ENCODE peak calls at places on chromosomes 12 and 14, in eight cellular contexts. Z, U, D, L, X, S, K and I are unnamed samples. For H3K36me3, the result is how much of the 10 kb centered on the place peaks cover.

GRCh38 chr12:93804392-93805179 is 127.4 kb downstream of the CRADD start:
- DNase-seq in Z (no peak), U (no peak), D (no peak), L (no peak), X (no peak), S (no peak), K (no peak), I (no peak)

GRCh38 chr12:107492393-107493134 is 193.0 kb upstream of the PWP1 start:
- DNase-seq in Z (no peak), U (no peak), D (no peak), L (no peak), X (peak), S (no peak), K (peak), I (no peak)

GRCh38 chr14:35247777-35248475 is 44.3 kb upstream of the PSMA6 start:
- DNase-seq in Z (no peak), U (no peak), D (peak), L (no peak), X (no peak), S (no peak), K (no peak), I (no peak)

GRCh38 chr12:18383203-18383602 is 121.9 kb downstream of the PIK3C2G start:
- DNase-seq in Z (no peak), U (no peak), D (peak), L (no peak), X (no peak), S (no peak), K (no peak), I (no peak)

GRCh38 chr12:55934343-55934742 is 3.4 kb downstream of the DGKA start:
- DNase-seq in Z (no peak), U (no peak), D (no peak), L (no peak), X (no peak), S (no peak), K (no peak), I (no peak)

GRCh38 chr12:7433276-7433822 is 10.6 kb downstream of the CD163L1 start:
- DNase-seq in Z (no peak), U (no peak), D (peak), L (no peak), X (no peak), S (no peak), K (no peak), I (no peak)

GRCh38 chr12:70365648-70366518 is at the start of gene KCNMB4:
- DNase-seq in Z (peak), U (peak), D (peak), L (no peak), X (peak), S (peak), K (peak), I (no peak)

GRCh38 chr14:63375772-63376171 is 57.0 kb upstream of the GPHB5 start:
- DNase-seq in Z (no peak), U (no peak), D (peak), L (no peak), X (no peak), S (no peak), K (no peak), I (no peak)

GRCh38 chr14:51431033-51431709 is 191.1 kb downstream of the TMX1 start:
- DNase-seq in Z (no peak), U (peak), D (no peak), L (no peak), X (no peak), S (no peak), K (no peak), I (no peak)

GRCh38 chr12:119817944-119818343 is 59.2 kb downstream of the CIT start:
- DNase-seq in Z (no peak), U (no peak), D (no peak), L (no peak), X (no peak), S (no peak), K (no peak), I (no peak)

GRCh38 chr12:85834378-85834777 is 1.8 kb downstream of the RASSF9 start:
- DNase-seq in Z (no peak), U (no peak), D (no peak), L (no peak), X (no peak), S (no peak), K (no peak), I (no peak)

GRCh38 chr12:67193705-67194104 is 75.5 kb upstream of the CAND1 start:
- DNase-seq in Z (no peak), U (no peak), D (peak), L (no peak), X (no peak), S (no peak), K (no peak), I (no peak)

GRCh38 chr14:69499436-69499835 is 14.9 kb downstream of the PLEKHD1 start:
- DNase-seq in Z (no peak), U (no peak), D (no peak), L (no peak), X (no peak), S (no peak), K (no peak), I (no peak)

GRCh38 chr14:104928391-104929133 is 3.9 kb downstream of the PLD4 start:
- DNase-seq in Z (no peak), U (no peak), D (no peak), L (peak), X (no peak), S (no peak), K (no peak), I (no peak)

GRCh38 chr14:83909507-83909906 is 1620.4 kb upstream of the FLRT2 start:
- DNase-seq in Z (no peak), U (no peak), D (peak), L (no peak), X (no peak), S (no peak), K (no peak), I (no peak)

GRCh38 chr14:77885363-77885762 is 85.5 kb downstream of the ADCK1 start:
- DNase-seq in Z (no peak), U (no peak), D (no peak), L (no peak), X (no peak), S (no peak), K (no peak), I (no peak)

GRCh38 chr12:11650697-11651281 is 1.3 kb downstream of the ETV6 start:
- DNase-seq in Z (no peak), U (no peak), D (peak), L (no peak), X (peak), S (no peak), K (no peak), I (no peak)

GRCh38 chr14:41285193-41285748 is 321.4 kb upstream of the LRFN5 start:
- DNase-seq in Z (no peak), U (peak), D (peak), L (no peak), X (no peak), S (no peak), K (no peak), I (no peak)

GRCh38 chr14:104246401-104247335 is 108.3 kb downstream of the KIF26A start:
- DNase-seq in Z (no peak), U (peak), D (no peak), L (no peak), X (no peak), S (no peak), K (no peak), I (no peak)

GRCh38 chr12:75961878-75962277 is 69.7 kb downstream of the PHLDA1 start:
- DNase-seq in Z (no peak), U (no peak), D (no peak), L (no peak), X (no peak), S (no peak), K (no peak), I (no peak)

GRCh38 chr12:19382111-19382526 is 57.2 kb upstream of the AEBP2 start:
- DNase-seq in Z (no peak), U (no peak), D (peak), L (no peak), X (no peak), S (peak), K (no peak), I (no peak)

GRCh38 chr14:36767603-36768281 is 106.1 kb downstream of the PAX9 start:
- DNase-seq in Z (no peak), U (no peak), D (no peak), L (no peak), X (no peak), S (no peak), K (no peak), I (peak)

GRCh38 chr12:108063192-108063591 is 65.9 kb upstream of the WSCD2 start:
- DNase-seq in Z (no peak), U (no peak), D (no peak), L (no peak), X (no peak), S (no peak), K (no peak), I (no peak)

GRCh38 chr12:53478865-53479264 is 20.4 kb downstream of the MAP3K12 start:
- DNase-seq in Z (no peak), U (no peak), D (no peak), L (no peak), X (no peak), S (no peak), K (no peak), I (no peak)

GRCh38 chr12:53474077-53474476 is 22.2 kb downstream of the PCBP2 start:
- DNase-seq in Z (no peak), U (no peak), D (no peak), L (no peak), X (no peak), S (no peak), K (no peak), I (no peak)

GRCh38 chr12:53474819-53475218 is 22.9 kb downstream of the PCBP2 start:
- DNase-seq in Z (no peak), U (no peak), D (no peak), L (no peak), X (no peak), S (no peak), K (no peak), I (no peak)

GRCh38 chr12:53479314-53479713 is 19.9 kb downstream of the MAP3K12 start:
- DNase-seq in Z (no peak), U (no peak), D (no peak), L (no peak), X (no peak), S (no peak), K (no peak), I (no peak)

DNA sequence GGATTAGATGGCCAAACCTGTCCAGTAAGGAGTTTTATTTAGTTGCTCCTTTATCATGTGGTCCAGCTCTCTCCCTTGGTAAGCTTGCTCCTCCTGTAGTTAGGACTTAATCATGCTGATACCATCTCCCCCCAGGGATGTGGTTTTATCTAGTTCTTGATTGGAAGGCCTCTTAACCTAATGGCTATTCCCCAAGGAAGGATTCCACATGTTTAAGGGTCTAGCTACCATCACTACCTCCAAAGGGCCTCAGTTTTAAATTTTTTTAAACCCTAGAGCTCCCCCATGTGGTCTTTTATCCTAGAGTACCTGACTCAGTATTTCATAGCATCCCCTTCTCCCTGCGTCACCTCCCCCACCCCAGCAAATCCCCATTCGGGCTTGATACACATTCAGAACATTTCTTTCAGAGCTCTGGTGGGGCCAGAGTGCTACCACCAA is 22.5 kb downstream of the MAP3K12 start:
- DNase-seq in Z (no peak), U (no peak), D (no peak), L (no peak), X (no peak), S (no peak), K (no peak), I (no peak)
- TF ChIP-seq CTCF in Z (no peak), U (no peak), D (peak), L (no peak), X (no peak), S (peak), K (no peak), I (no peak)

GRCh38 chr12:14780851-14781250 is 22.4 kb downstream of the WBP11 start:
- DNase-seq in Z (no peak), U (no peak), D (no peak), L (no peak), X (no peak), S (no peak), K (no peak), I (no peak)

GRCh38 chr12:14784471-14784870 is 18.8 kb downstream of the WBP11 start:
- DNase-seq in Z (no peak), U (no peak), D (no peak), L (no peak), X (no peak), S (no peak), K (no peak), I (no peak)

GRCh38 chr12:14782756-14783155 is 20.5 kb downstream of the WBP11 start:
- DNase-seq in Z (no peak), U (no peak), D (no peak), L (no peak), X (no peak), S (no peak), K (no peak), I (no peak)

GRCh38 chr12:14781563-14781962 is 21.7 kb downstream of the WBP11 start:
- DNase-seq in Z (no peak), U (no peak), D (no peak), L (no peak), X (no peak), S (no peak), K (no peak), I (no peak)

DNA sequence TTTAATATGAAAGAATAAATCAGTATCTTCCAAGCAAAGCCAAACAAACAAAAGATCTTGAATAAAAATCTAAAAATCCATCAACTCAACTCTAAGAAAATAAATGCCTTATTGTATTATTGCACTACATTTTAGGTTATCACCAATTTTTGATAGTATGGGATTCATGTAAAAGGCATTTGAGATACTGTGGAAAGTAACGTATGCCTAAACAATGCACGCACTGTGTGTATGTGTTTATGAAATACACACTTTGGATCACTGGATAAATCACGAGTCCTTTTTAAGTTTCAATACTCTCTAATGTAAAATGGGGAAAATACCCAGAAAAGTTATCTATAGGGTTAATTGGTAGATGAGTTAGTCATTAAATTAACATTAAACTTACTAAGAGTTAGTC is 17.7 kb downstream of the WBP11 start:
- DNase-seq in Z (no peak), U (no peak), D (no peak), L (no peak), X (no peak), S (no peak), K (no peak), I (no peak)
- H3K36me3 ChIP-seq in Z (under half), U (under half), D (under half), L (under half), X (under half), S (under half), K (under half), I (under half)

GRCh38 chr12:1494856-1495255 is 99.5 kb downstream of the FBXL14 start:
- DNase-seq in Z (no peak), U (no peak), D (no peak), L (no peak), X (no peak), S (no peak), K (no peak), I (no peak)
- TF ChIP-seq POLR2A in Z (no peak), U (no peak), D (no peak), L (no peak), X (no peak), S (no peak), K (no peak), I (no peak)

GRCh38 chr12:3496964-3497363 is 6.0 kb downstream of the PRMT8 start:
- DNase-seq in Z (no peak), U (peak), D (no peak), L (no peak), X (no peak), S (no peak), K (no peak), I (no peak)
- TF ChIP-seq CTCF in Z (no peak), U (no peak), D (no peak), L (no peak), X (no peak), S (peak), K (no peak), I (no peak)

GRCh38 chr14:90275455-90275814 is 19.1 kb downstream of the PSMC1 start:
- DNase-seq in Z (no peak), U (no peak), D (no peak), L (peak), X (no peak), S (no peak), K (no peak), I (no peak)

GRCh38 chr14:90275820-90276219 is 19.5 kb downstream of the PSMC1 start:
- DNase-seq in Z (no peak), U (no peak), D (no peak), L (peak), X (no peak), S (no peak), K (no peak), I (no peak)

GRCh38 chr14:90273532-90273931 is 17.2 kb downstream of the PSMC1 start:
- DNase-seq in Z (no peak), U (no peak), D (no peak), L (peak), X (no peak), S (no peak), K (no peak), I (no peak)

GRCh38 chr14:90274019-90274418 is 17.7 kb downstream of the PSMC1 start:
- DNase-seq in Z (no peak), U (no peak), D (no peak), L (peak), X (no peak), S (peak), K (no peak), I (no peak)

DNA sequence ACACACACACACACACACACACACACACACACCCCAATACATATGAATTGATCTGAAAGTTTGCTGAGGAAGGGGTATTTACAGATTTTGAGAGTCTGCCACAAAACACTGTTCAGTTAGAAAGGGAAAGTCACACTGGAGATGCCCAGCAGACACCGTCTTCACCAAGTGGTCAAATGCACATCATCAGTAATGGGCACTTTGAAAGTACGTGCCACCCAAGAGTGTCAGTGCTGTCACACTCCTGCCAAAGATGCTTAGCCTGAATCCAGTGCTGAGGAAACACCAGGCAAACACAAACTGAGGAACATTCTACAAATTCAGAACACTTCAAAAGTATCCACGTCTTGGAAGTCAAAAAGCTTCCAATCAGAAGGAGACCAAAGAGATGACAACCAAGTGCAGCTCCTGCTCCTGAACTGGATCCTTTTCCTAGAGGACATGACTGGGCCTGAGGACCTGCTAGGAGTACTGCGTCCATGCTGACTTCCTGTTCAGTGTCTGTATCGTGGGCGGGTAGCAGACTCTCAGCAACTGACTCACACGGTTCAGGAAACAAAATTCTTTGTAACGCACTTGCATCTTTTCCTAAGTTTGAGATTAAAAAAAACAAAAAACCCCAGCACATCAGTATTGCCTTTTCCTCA is 18.6 kb downstream of the PSMC1 start:
- DNase-seq in Z (no peak), U (no peak), D (peak), L (peak), X (no peak), S (no peak), K (no peak), I (no peak)
- H3K36me3 ChIP-seq in Z (under half), U (under half), D (under half), L (under half), X (under half), S (under half), K (under half), I (under half)

GRCh38 chr14:75981826-75982723 is at the start of gene TGFB3:
- DNase-seq in Z (no peak), U (peak), D (peak), L (no peak), X (peak), S (no peak), K (peak), I (peak)
- TF ChIP-seq POLR2A in Z (no peak), U (peak), D (peak), L (peak), X (peak), S (no peak), K (no peak), I (no peak)

GRCh38 chr12:90690120-90690519 is 264.9 kb downstream of the CCER1 start:
- DNase-seq in Z (no peak), U (no peak), D (no peak), L (no peak), X (no peak), S (no peak), K (no peak), I (no peak)

DNA sequence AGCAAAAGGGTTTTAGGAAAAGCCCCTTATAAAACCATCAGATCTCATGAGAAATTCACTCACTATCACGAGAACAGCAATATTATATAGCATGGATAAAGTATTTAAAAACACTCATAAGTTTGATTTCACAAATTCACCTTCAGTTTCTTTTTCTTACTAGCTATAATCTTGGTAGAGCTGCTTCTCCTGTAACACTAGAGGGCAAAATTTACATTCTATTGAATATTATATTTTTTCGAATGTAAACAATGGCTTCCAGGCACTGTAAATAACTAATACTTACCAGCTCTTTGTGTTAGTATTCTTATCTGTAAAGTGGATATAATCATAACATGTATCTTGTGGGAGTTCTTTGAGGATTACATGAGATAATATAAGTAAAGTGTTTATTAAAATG is 259.6 kb downstream of the CCER1 start:
- DNase-seq in Z (no peak), U (no peak), D (peak), L (no peak), X (no peak), S (no peak), K (no peak), I (no peak)
- TF ChIP-seq CTCF in Z (no peak), U (no peak), D (peak), L (no peak), X (no peak), S (no peak), K (no peak), I (no peak)

GRCh38 chr14:49783394-49784010 is 15.5 kb downstream of the KLHDC2 start:
- DNase-seq in Z (no peak), U (no peak), D (no peak), L (no peak), X (no peak), S (no peak), K (no peak), I (no peak)

DNA sequence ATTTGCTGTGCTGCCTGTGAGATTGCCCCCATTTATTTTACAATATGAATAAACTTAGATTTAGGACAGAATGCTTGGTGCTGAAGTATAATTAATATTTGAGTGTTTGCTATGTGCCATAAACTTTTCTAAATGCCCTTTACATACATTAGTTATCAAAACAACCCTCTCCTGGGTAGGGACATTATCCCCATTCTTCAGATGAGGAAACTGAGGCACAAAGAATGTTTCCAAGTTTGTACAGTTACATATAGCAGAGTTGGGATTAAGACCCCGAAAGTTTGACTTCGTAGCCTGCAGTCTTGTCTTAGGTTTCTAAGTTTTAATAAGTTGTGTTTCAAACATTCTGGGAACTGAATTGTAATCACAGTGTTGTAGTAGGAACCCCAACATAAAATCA is 18.4 kb downstream of the KLHDC2 start:
- DNase-seq in Z (no peak), U (no peak), D (no peak), L (no peak), X (no peak), S (no peak), K (no peak), I (no peak)
- H3K36me3 ChIP-seq in Z (half or more), U (under half), D (under half), L (under half), X (half or more), S (under half), K (under half), I (under half)